ENCODE peak calls at places on chromosomes 5 and 9, in six cellular contexts. One of them, this sample, is unnamed.

GRCh38 chr5:167296056-167296455 is 995.4 kb upstream of the WWC1 start:
- DNase-seq in progenitor cell of endocrine pancreas: no peak
- DNase-seq in sigmoid colon: no peak
- DNase-seq in Peyer's patch: no peak
- DNase-seq in mucosa of descending colon: no peak
- DNase-seq in PC-9: no peak
- DNase-seq in this sample: no peak

GRCh38 chr5:56175465-56175864 is 57.7 kb downstream of the ANKRD55 start:
- DNase-seq in progenitor cell of endocrine pancreas: no peak
- DNase-seq in sigmoid colon: peak; percentile 85
- DNase-seq in Peyer's patch: no peak
- DNase-seq in mucosa of descending colon: no peak
- DNase-seq in PC-9: peak; percentile 57
- DNase-seq in this sample: no peak

GRCh38 chr9:21030389-21031035 is 928 bp downstream of the HACD4 start:
- DNase-seq in progenitor cell of endocrine pancreas: no peak
- DNase-seq in sigmoid colon: no peak
- DNase-seq in Peyer's patch: no peak
- DNase-seq in mucosa of descending colon: peak; percentile 6
- DNase-seq in PC-9: peak; percentile 71
- DNase-seq in this sample: no peak

GRCh38 chr5:67246108-67246507 is 49.5 kb upstream of the CD180 start:
- DNase-seq in progenitor cell of endocrine pancreas: no peak
- DNase-seq in sigmoid colon: no peak
- DNase-seq in Peyer's patch: no peak
- DNase-seq in mucosa of descending colon: peak; percentile 67
- DNase-seq in PC-9: peak; percentile 39
- DNase-seq in this sample: no peak

GRCh38 chr5:82991678-82992323 is 85.4 kb downstream of the TMEM167A start:
- DNase-seq in progenitor cell of endocrine pancreas: no peak
- DNase-seq in sigmoid colon: no peak
- DNase-seq in Peyer's patch: no peak
- DNase-seq in mucosa of descending colon: no peak
- DNase-seq in PC-9: no peak
- DNase-seq in this sample: no peak

GRCh38 chr9:6106576-6107339 is 91.3 kb upstream of the RANBP6 start:
- DNase-seq in progenitor cell of endocrine pancreas: no peak
- DNase-seq in sigmoid colon: no peak
- DNase-seq in Peyer's patch: no peak
- DNase-seq in mucosa of descending colon: no peak
- DNase-seq in PC-9: peak; percentile 39
- DNase-seq in this sample: no peak

GRCh38 chr9:92807757-92808725 is 43.4 kb upstream of the BICD2 start:
- DNase-seq in progenitor cell of endocrine pancreas: no peak
- DNase-seq in sigmoid colon: no peak
- DNase-seq in Peyer's patch: no peak
- DNase-seq in mucosa of descending colon: peak; percentile 8
- DNase-seq in PC-9: no peak
- DNase-seq in this sample: no peak

GRCh38 chr9:21119093-21119770 is 22.4 kb downstream of the IFNW1 start:
- DNase-seq in progenitor cell of endocrine pancreas: no peak
- DNase-seq in sigmoid colon: no peak
- DNase-seq in Peyer's patch: no peak
- DNase-seq in mucosa of descending colon: no peak
- DNase-seq in PC-9: no peak
- DNase-seq in this sample: no peak

GRCh38 chr5:44740655-44741054 is 68.1 kb upstream of the MRPS30 start:
- DNase-seq in progenitor cell of endocrine pancreas: no peak
- DNase-seq in sigmoid colon: no peak
- DNase-seq in Peyer's patch: no peak
- DNase-seq in mucosa of descending colon: no peak
- DNase-seq in PC-9: no peak
- DNase-seq in this sample: no peak

GRCh38 chr9:16642421-16643109 is 227.9 kb downstream of the BNC2 start:
- DNase-seq in progenitor cell of endocrine pancreas: no peak
- DNase-seq in sigmoid colon: no peak
- DNase-seq in Peyer's patch: no peak
- DNase-seq in mucosa of descending colon: no peak
- DNase-seq in PC-9: no peak
- DNase-seq in this sample: no peak

GRCh38 chr9:108835831-108836230 is 20.0 kb downstream of the ACTL7B start:
- DNase-seq in progenitor cell of endocrine pancreas: no peak
- DNase-seq in sigmoid colon: no peak
- DNase-seq in Peyer's patch: no peak
- DNase-seq in mucosa of descending colon: no peak
- DNase-seq in PC-9: no peak
- DNase-seq in this sample: no peak

GRCh38 chr9:88256216-88256615 is 117.9 kb upstream of the SPATA31C2 start:
- DNase-seq in progenitor cell of endocrine pancreas: no peak
- DNase-seq in sigmoid colon: no peak
- DNase-seq in Peyer's patch: no peak
- DNase-seq in mucosa of descending colon: no peak
- DNase-seq in PC-9: peak; percentile 84
- DNase-seq in this sample: no peak

GRCh38 chr5:78929833-78930232 is 55.3 kb downstream of the ARSB start:
- DNase-seq in progenitor cell of endocrine pancreas: no peak
- DNase-seq in sigmoid colon: no peak
- DNase-seq in Peyer's patch: no peak
- DNase-seq in mucosa of descending colon: no peak
- DNase-seq in PC-9: no peak
- DNase-seq in this sample: no peak

GRCh38 chr5:158609328-158609727 is 490.4 kb downstream of the EBF1 start:
- DNase-seq in progenitor cell of endocrine pancreas: no peak
- DNase-seq in sigmoid colon: no peak
- DNase-seq in Peyer's patch: no peak
- DNase-seq in mucosa of descending colon: no peak
- DNase-seq in PC-9: no peak
- DNase-seq in this sample: no peak

GRCh38 chr5:44638286-44638869 is 170.4 kb upstream of the MRPS30 start:
- DNase-seq in progenitor cell of endocrine pancreas: no peak
- DNase-seq in sigmoid colon: no peak
- DNase-seq in Peyer's patch: no peak
- DNase-seq in mucosa of descending colon: no peak
- DNase-seq in PC-9: no peak
- DNase-seq in this sample: no peak

GRCh38 chr9:93673844-93674334 is 97.5 kb downstream of the PHF2 start:
- DNase-seq in progenitor cell of endocrine pancreas: peak; percentile 6
- DNase-seq in sigmoid colon: peak; percentile 52
- DNase-seq in Peyer's patch: peak; percentile 30
- DNase-seq in mucosa of descending colon: no peak
- DNase-seq in PC-9: no peak
- DNase-seq in this sample: peak; percentile 18

GRCh38 chr9:15155826-15156225 is 151.2 kb downstream of the TTC39B start:
- DNase-seq in progenitor cell of endocrine pancreas: no peak
- DNase-seq in sigmoid colon: no peak
- DNase-seq in Peyer's patch: no peak
- DNase-seq in mucosa of descending colon: no peak
- DNase-seq in PC-9: no peak
- DNase-seq in this sample: no peak

GRCh38 chr5:156559955-156560354 is 233.0 kb downstream of the SGCD start:
- DNase-seq in progenitor cell of endocrine pancreas: no peak
- DNase-seq in sigmoid colon: no peak
- DNase-seq in Peyer's patch: no peak
- DNase-seq in mucosa of descending colon: no peak
- DNase-seq in PC-9: no peak
- DNase-seq in this sample: no peak

GRCh38 chr5:148912714-148913398 is 86.4 kb downstream of the ADRB2 start:
- DNase-seq in progenitor cell of endocrine pancreas: no peak
- DNase-seq in sigmoid colon: no peak
- DNase-seq in Peyer's patch: no peak
- DNase-seq in mucosa of descending colon: no peak
- DNase-seq in PC-9: peak; percentile 95
- DNase-seq in this sample: peak; percentile 42

GRCh38 chr9:116687762-116688160 is 656 bp downstream of the TRIM32 start:
- DNase-seq in progenitor cell of endocrine pancreas: no peak
- DNase-seq in sigmoid colon: no peak
- DNase-seq in Peyer's patch: no peak
- DNase-seq in mucosa of descending colon: no peak
- DNase-seq in PC-9: no peak
- DNase-seq in this sample: no peak

GRCh38 chr5:56615750-56616149 is 199.6 kb upstream of the MAP3K1 start:
- DNase-seq in progenitor cell of endocrine pancreas: no peak
- DNase-seq in sigmoid colon: no peak
- DNase-seq in Peyer's patch: no peak
- DNase-seq in mucosa of descending colon: no peak
- DNase-seq in PC-9: no peak
- DNase-seq in this sample: no peak

GRCh38 chr5:126002222-126002897 is 420.8 kb upstream of the GRAMD2B start:
- DNase-seq in progenitor cell of endocrine pancreas: no peak
- DNase-seq in sigmoid colon: no peak
- DNase-seq in Peyer's patch: no peak
- DNase-seq in mucosa of descending colon: peak; percentile 21
- DNase-seq in PC-9: no peak
- DNase-seq in this sample: no peak

GRCh38 chr5:58259685-58260152 is 200.2 kb downstream of the PLK2 start:
- DNase-seq in progenitor cell of endocrine pancreas: no peak
- DNase-seq in sigmoid colon: no peak
- DNase-seq in Peyer's patch: no peak
- DNase-seq in mucosa of descending colon: no peak
- DNase-seq in PC-9: peak; percentile 100
- DNase-seq in this sample: peak; percentile 51

GRCh38 chr9:4680178-4680535 is 788 bp downstream of the CDC37L1 start:
- DNase-seq in progenitor cell of endocrine pancreas: no peak
- DNase-seq in sigmoid colon: no peak
- DNase-seq in Peyer's patch: no peak
- DNase-seq in mucosa of descending colon: no peak
- DNase-seq in PC-9: no peak
- DNase-seq in this sample: no peak

GRCh38 chr5:56088431-56088949 is 93.7 kb upstream of the IL6ST start:
- DNase-seq in progenitor cell of endocrine pancreas: no peak
- DNase-seq in sigmoid colon: no peak
- DNase-seq in Peyer's patch: no peak
- DNase-seq in mucosa of descending colon: no peak
- DNase-seq in PC-9: no peak
- DNase-seq in this sample: no peak

GRCh38 chr5:62340392-62340791 is 34.4 kb downstream of the KIF2A start:
- DNase-seq in progenitor cell of endocrine pancreas: no peak
- DNase-seq in sigmoid colon: no peak
- DNase-seq in Peyer's patch: no peak
- DNase-seq in mucosa of descending colon: no peak
- DNase-seq in PC-9: no peak
- DNase-seq in this sample: no peak

GRCh38 chr9:7234144-7234543 is 476.4 kb downstream of the KDM4C start:
- DNase-seq in progenitor cell of endocrine pancreas: no peak
- DNase-seq in sigmoid colon: no peak
- DNase-seq in Peyer's patch: no peak
- DNase-seq in mucosa of descending colon: no peak
- DNase-seq in PC-9: peak; percentile 38
- DNase-seq in this sample: no peak
- TF ChIP-seq CTCF in progenitor cell of endocrine pancreas: peak; percentile 62
- TF ChIP-seq CTCF in sigmoid colon: no peak
- TF ChIP-seq CTCF in Peyer's patch: no peak
- TF ChIP-seq CTCF in mucosa of descending colon: no peak
- TF ChIP-seq CTCF in PC-9: peak; percentile 68
- TF ChIP-seq CTCF in this sample: no peak

DNA sequence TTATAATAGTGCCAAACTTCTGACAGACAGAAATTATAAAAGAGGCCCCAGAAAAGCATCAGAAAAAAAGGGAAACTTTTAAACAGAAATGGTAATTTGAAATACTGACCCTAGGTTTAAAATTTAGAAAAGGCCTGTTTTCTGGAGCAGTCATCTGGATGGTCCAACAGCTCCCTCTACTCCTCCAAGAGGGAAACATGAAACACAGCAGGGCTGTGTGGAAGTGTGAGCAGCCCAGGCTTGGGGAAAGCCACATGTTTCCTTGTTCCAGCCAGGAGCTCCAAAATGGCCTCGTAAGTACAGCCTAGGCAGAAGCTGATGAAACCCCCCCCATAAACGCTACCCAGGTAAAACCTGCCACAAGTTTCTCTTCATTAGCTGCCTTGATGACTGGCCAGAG is 499.3 kb upstream of the ADAMTS16 start:
- DNase-seq in progenitor cell of endocrine pancreas: no peak
- DNase-seq in sigmoid colon: no peak
- DNase-seq in Peyer's patch: no peak
- DNase-seq in mucosa of descending colon: no peak
- DNase-seq in PC-9: no peak
- DNase-seq in this sample: no peak
- TF ChIP-seq CTCF in progenitor cell of endocrine pancreas: peak; percentile 23
- TF ChIP-seq CTCF in sigmoid colon: no peak
- TF ChIP-seq CTCF in Peyer's patch: no peak
- TF ChIP-seq CTCF in mucosa of descending colon: no peak
- TF ChIP-seq CTCF in PC-9: peak; percentile 20
- TF ChIP-seq CTCF in this sample: no peak

GRCh38 chr5:88760512-88760911 is 122.5 kb downstream of the MEF2C start:
- DNase-seq in progenitor cell of endocrine pancreas: no peak
- DNase-seq in sigmoid colon: no peak
- DNase-seq in Peyer's patch: no peak
- DNase-seq in mucosa of descending colon: no peak
- DNase-seq in PC-9: no peak
- DNase-seq in this sample: no peak
- TF ChIP-seq CTCF in progenitor cell of endocrine pancreas: no peak
- TF ChIP-seq CTCF in sigmoid colon: no peak
- TF ChIP-seq CTCF in Peyer's patch: no peak
- TF ChIP-seq CTCF in mucosa of descending colon: no peak
- TF ChIP-seq CTCF in PC-9: no peak
- TF ChIP-seq CTCF in this sample: no peak

DNA sequence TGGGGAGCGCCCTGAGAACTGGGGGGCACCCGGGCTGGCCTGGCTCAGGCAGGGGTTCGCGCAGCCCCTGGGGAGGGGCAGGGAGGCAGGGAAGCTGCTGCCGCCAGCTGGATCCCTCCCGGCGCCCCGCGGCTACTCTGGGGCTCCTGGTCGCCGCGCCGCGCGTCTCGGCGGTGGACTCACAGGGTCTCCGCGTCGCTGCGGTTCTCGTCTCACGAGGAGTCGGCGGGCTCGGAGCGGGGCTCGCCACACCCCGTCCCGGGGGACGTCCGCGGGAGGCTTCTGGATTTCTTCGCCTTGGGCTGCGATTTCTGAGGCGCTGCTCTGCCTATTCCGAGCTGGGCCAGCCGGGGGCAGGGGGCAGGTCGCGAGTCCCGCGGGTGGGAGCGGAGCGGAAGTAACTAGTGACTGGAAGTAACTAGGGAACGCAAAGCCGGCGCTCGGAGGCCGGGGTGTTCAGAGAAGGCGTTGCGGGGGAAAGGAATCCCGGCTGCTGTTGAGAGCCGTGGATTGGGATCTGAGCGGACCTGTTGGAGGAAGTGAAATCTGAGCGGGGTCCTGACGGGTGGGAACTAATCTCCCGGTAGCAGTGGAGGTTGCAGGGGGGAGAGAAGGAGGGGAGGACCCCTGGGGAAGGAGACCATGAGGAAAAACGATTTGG is 509 bp downstream of the CYSTM1 start:
- DNase-seq in progenitor cell of endocrine pancreas: peak; percentile 69
- DNase-seq in sigmoid colon: peak; percentile 93
- DNase-seq in Peyer's patch: peak; percentile 87
- DNase-seq in mucosa of descending colon: peak; percentile 80
- DNase-seq in PC-9: peak; percentile 60
- DNase-seq in this sample: peak; percentile 56
- TF ChIP-seq CTCF in progenitor cell of endocrine pancreas: peak; percentile 36
- TF ChIP-seq CTCF in sigmoid colon: no peak
- TF ChIP-seq CTCF in Peyer's patch: peak; percentile 43
- TF ChIP-seq CTCF in mucosa of descending colon: no peak
- TF ChIP-seq CTCF in PC-9: peak; percentile 24
- TF ChIP-seq CTCF in this sample: no peak

DNA sequence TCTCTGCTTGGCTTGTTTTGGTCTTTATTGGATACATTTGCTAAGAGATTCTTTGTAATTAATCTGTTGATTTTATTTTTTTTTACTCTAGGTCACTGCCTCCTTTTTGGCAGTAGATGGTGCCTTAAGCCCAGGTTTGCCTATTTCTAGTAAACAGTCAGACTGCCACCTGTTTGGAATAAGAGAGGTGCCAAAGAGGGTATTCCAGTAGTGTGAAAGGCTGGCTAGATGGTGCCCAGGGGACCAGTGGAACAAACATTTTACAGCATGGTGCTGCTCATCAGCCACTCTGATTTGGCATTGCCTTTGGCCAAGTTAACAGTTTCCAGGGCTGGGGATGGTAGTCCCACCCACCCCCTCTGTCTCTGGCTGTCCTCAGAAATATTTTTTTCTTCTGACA is 36.7 kb upstream of the FBXL7 start:
- DNase-seq in progenitor cell of endocrine pancreas: no peak
- DNase-seq in sigmoid colon: no peak
- DNase-seq in Peyer's patch: no peak
- DNase-seq in mucosa of descending colon: no peak
- DNase-seq in PC-9: no peak
- DNase-seq in this sample: no peak
- TF ChIP-seq CTCF in progenitor cell of endocrine pancreas: peak; percentile 61
- TF ChIP-seq CTCF in sigmoid colon: no peak
- TF ChIP-seq CTCF in Peyer's patch: no peak
- TF ChIP-seq CTCF in mucosa of descending colon: no peak
- TF ChIP-seq CTCF in PC-9: no peak
- TF ChIP-seq CTCF in this sample: no peak